ENCODE peak calls at places on chromosomes 16 and 17, in five cellular contexts. G, R, W, B and F are unnamed samples.

GRCh38 chr17:15944720-15945492 is at the start of gene ADORA2B:
- DNase-seq in G (peak; percentile 89), B (peak; percentile 36), W (no peak), R (peak; percentile 69), F (no peak)

GRCh38 chr17:50274945-50275221 is 617 bp downstream of the TMEM92 start:
- DNase-seq in B (no peak), G (no peak), R (no peak), W (no peak), F (no peak)

GRCh38 chr16:88329726-88330700 is 52.7 kb upstream of the ZNF469 start:
- DNase-seq in B (no peak), R (no peak), G (no peak), W (no peak), F (no peak)

GRCh38 chr16:27239906-27240655 is 28.5 kb downstream of the NSMCE1 start:
- DNase-seq in W (peak; percentile 72), G (peak; percentile 42), B (no peak), R (no peak), F (peak; percentile 12)

GRCh38 chr17:74736423-74737298 is at the start of gene RAB37:
- DNase-seq in B (no peak), G (peak; percentile 81), R (peak; percentile 79), W (no peak), F (no peak)

GRCh38 chr17:43927101-43927935 is 15.0 kb downstream of the PPY start:
- DNase-seq in R (no peak), W (no peak), B (no peak), G (peak; percentile 66), F (no peak)

GRCh38 chr16:66849543-66849942 is 5.3 kb downstream of the CA7 start:
- DNase-seq in R (no peak), G (no peak), W (no peak), B (no peak), F (no peak)

GRCh38 chr16:83791916-83792315 is 15.9 kb upstream of the HSBP1 start:
- DNase-seq in G (no peak), R (no peak), W (no peak), B (no peak), F (no peak)

GRCh38 chr16:13919330-13919682 is 648 bp upstream of the ERCC4 start:
- DNase-seq in G (no peak), W (no peak), R (no peak), B (peak; percentile 38), F (no peak)

GRCh38 chr16:84518804-84519341 is 14.4 kb upstream of the MEAK7 start:
- DNase-seq in G (no peak), R (no peak), B (no peak), W (no peak), F (no peak)

GRCh38 chr17:18037482-18037881 is 1.5 kb downstream of the ATPAF2 start:
- DNase-seq in R (no peak), W (no peak), B (no peak), G (no peak), F (no peak)

GRCh38 chr17:18031955-18032354 is 7.0 kb downstream of the ATPAF2 start:
- DNase-seq in B (no peak), W (no peak), R (no peak), G (no peak), F (no peak)

GRCh38 chr17:18035704-18036103 is 3.3 kb downstream of the ATPAF2 start:
- DNase-seq in R (no peak), W (no peak), B (no peak), G (no peak), F (no peak)

GRCh38 chr17:18028684-18029540 is 10.1 kb downstream of the ATPAF2 start:
- DNase-seq in W (no peak), B (no peak), G (no peak), R (no peak), F (no peak)

GRCh38 chr17:18033442-18034099 is 5.4 kb downstream of the ATPAF2 start:
- DNase-seq in B (peak; percentile 40), W (no peak), G (no peak), R (peak; percentile 68), F (no peak)
- TF ChIP-seq CTCF in B (peak; percentile 65), W (peak; percentile 42), G (peak; percentile 64), R (peak; percentile 55), F (no peak)

DNA sequence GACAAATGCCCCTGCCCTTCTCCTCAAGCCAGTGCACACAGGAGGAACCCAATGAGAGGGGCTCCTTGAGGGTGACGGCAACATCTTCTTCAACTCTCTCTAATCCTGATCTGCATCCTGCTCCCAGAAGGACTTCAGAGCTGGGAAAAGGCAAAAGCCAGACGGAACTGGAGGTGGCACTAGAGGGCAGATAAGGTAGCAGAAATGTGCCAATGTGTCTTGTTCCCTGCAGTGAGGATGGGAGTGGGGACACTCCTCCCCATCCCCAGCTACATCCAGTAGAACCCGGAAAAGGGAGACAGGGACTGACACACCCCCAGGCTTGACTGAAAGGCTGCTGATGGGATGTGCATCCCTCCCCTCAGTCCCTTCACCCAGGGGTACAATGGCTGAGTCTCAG is 28.5 kb downstream of the SRCIN1 start:
- DNase-seq in W (no peak), R (no peak), B (no peak), G (no peak), F (no peak)
- TF ChIP-seq CTCF in W (no peak), R (no peak), B (no peak), G (no peak), F (no peak)

DNA sequence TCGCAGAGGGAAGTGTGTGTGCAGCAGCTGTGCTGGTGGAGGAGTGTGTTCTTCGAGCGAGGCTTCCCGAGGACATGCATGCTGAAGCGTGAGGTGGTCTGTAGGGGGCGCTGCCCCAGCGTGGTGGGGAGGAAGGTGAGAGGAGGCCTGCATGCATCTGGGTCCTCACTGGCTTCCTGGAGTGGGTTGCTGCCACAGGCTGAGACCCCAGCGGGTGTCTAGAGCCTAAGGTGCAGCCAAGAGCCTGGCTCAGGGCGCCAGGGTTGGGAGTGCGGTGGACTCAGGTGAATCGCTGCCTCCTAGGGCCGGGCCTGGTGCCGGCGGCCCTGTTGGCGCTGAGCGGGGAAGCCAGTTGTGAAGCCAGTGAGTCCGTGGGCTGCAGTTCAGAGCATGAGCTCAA is 7.5 kb upstream of the HSD3B7 start:
- DNase-seq in R (no peak), G (no peak), B (no peak), W (no peak), F (no peak)
- TF ChIP-seq CTCF in R (peak; percentile 38), G (peak; percentile 22), B (no peak), W (no peak), F (no peak)

GRCh38 chr17:20314834-20315233 is 152.5 kb downstream of the LGALS9B start:
- DNase-seq in R (no peak), G (no peak), B (no peak), W (no peak), F (no peak)

GRCh38 chr17:20315321-20315720 is 152.0 kb downstream of the LGALS9B start:
- DNase-seq in W (no peak), G (no peak), B (no peak), R (no peak), F (no peak)

GRCh38 chr17:20313891-20314290 is 153.4 kb downstream of the LGALS9B start:
- DNase-seq in B (no peak), G (no peak), W (no peak), R (no peak), F (no peak)

GRCh38 chr17:20313306-20313705 is 154.0 kb downstream of the LGALS9B start:
- DNase-seq in B (no peak), R (no peak), G (no peak), W (no peak), F (no peak)

DNA sequence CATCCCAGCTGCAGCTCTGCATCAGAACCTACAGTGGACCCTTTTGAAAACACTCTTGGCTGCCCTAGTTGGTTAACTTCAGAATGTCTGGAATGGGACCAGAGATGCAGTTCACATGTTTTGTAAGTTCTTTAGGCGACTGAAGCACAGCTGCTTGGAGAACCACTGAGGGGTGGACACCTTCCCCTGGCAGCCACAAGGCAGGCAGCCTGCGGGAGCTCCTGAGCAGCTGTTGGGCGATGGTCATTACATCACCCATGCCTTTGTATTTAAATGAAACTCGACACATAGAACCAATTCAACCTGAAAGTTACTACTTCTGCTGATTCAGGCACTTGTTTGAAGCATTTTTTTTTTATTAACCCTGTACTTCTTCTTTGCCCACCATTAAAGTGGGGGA is 151.5 kb downstream of the LGALS9B start:
- DNase-seq in G (no peak), B (no peak), R (no peak), W (no peak), F (no peak)
- TF ChIP-seq CTCF in G (no peak), B (no peak), R (no peak), W (no peak), F (no peak)

DNA sequence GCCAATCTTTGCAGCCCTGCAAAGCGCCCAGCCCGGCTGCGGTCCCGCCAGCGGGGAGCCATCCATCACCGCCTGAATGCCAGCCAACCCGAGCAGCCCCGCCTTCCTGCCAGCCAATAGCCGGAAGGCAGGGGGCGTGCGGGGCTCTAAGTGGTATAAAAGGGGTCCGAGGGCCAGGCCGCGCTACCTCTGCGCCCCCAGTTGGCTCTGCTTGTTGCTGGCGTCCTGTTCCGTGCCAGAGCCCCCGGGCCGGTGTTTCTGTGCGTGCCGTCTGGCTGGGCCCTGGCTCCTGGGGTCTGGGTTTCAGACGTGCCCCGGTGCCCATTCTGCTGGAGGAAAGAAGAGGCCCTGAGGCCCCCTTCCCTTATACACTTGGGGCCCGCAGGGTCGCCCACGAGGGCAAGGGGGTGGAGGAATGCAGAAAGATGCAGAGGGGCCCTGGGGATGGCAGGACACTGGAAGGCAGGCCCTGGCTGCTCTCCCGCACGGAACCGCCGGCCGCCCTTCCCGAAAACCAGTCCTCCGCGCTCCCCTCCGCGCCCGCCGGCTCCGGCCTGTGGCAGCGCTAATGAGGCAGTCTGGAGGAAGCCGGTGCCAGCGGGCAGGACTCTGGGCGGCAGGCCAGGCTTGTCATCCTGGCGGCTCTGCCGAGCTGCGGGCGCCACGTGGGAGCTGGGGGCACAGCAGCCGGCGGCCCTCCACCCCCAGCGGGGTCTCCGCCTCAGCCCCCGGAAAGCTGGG is 14.0 kb downstream of the COPZ2 start:
- DNase-seq in G (peak; percentile 93), B (peak; percentile 72), W (peak; percentile 86), R (peak; percentile 61), F (peak; percentile 59)
- TF ChIP-seq CTCF in G (peak; percentile 37), B (peak; percentile 25), W (peak; percentile 35), R (peak; percentile 16), F (no peak)

GRCh38 chr16:5604770-5605169 is 507.2 kb upstream of the EEF2KMT start:
- DNase-seq in R (no peak), G (no peak), W (no peak), B (no peak), F (no peak)
- TF ChIP-seq CTCF in R (no peak), G (peak; percentile 17), W (no peak), B (no peak), F (no peak)

GRCh38 chr17:38761612-38762011 is 9.1 kb downstream of the PSMB3 start:
- DNase-seq in W (no peak), B (no peak), R (no peak), G (no peak), F (no peak)
- TF ChIP-seq CTCF in W (no peak), B (no peak), R (peak; percentile 40), G (peak; percentile 27), F (no peak)